ENCODE peak calls at places on chromosomes 3 and 15, in six cellular contexts. X, Q, E, J, Y and Z are unnamed samples.

GRCh38 chr3:183579967-183580720 is 24.6 kb upstream of the KLHL6 start:
- DNase-seq in Q (no peak), Y (peak), X (no peak), E (no peak), J (no peak), Z (no peak)

GRCh38 chr3:41234823-41235722 is 35.8 kb downstream of the CTNNB1 start:
- DNase-seq in Y (no peak), X (no peak), Q (no peak), E (no peak), J (no peak), Z (no peak)

GRCh38 chr3:182216311-182216970 is 504.7 kb downstream of the SOX2 start:
- DNase-seq in Y (no peak), J (no peak), X (no peak), Q (no peak), E (no peak), Z (no peak)

GRCh38 chr3:170259853-170260386 is 37.7 kb downstream of the PRKCI start:
- DNase-seq in J (no peak), Q (no peak), X (no peak), E (no peak), Y (no peak), Z (no peak)

GRCh38 chr3:178901204-178901603 is 170.4 kb downstream of the ZMAT3 start:
- DNase-seq in Y (no peak), Q (no peak), E (no peak), J (no peak), X (no peak), Z (no peak)

GRCh38 chr15:36544518-36545383 is 34.7 kb upstream of the CDIN1 start:
- DNase-seq in E (no peak), X (no peak), Q (peak), Y (peak), J (no peak), Z (no peak)

GRCh38 chr15:100703032-100703578 is 100.7 kb downstream of the ASB7 start:
- DNase-seq in Y (peak), X (no peak), E (no peak), J (no peak), Q (no peak), Z (no peak)

GRCh38 chr3:29465836-29466235 is 185.0 kb downstream of the RBMS3 start:
- DNase-seq in Y (peak), J (no peak), X (no peak), E (no peak), Q (no peak), Z (no peak)

GRCh38 chr3:119405315-119405714 is 58.1 kb downstream of the TMEM39A start:
- DNase-seq in Y (no peak), E (no peak), X (no peak), Q (no peak), J (no peak), Z (no peak)

GRCh38 chr3:54951405-54951804 is 23.5 kb upstream of the LRTM1 start:
- DNase-seq in E (no peak), X (no peak), J (peak), Y (peak), Q (peak), Z (peak)

GRCh38 chr3:164418426-164418825 is 659.9 kb downstream of the SI start:
- DNase-seq in J (no peak), Y (no peak), Q (no peak), X (no peak), E (no peak), Z (no peak)

GRCh38 chr15:62985768-62986167 is 56.8 kb upstream of the TPM1 start:
- DNase-seq in X (no peak), Q (no peak), J (no peak), E (no peak), Y (peak), Z (no peak)

GRCh38 chr3:130699765-130700164 is 46.9 kb downstream of the PIK3R4 start:
- DNase-seq in Y (peak), Q (no peak), J (no peak), X (no peak), E (no peak), Z (no peak)

GRCh38 chr3:51966016-51966415 is 1.2 kb downstream of the PCBP4 start:
- DNase-seq in Y (no peak), J (no peak), E (no peak), Q (no peak), X (no peak), Z (no peak)